ENCODE peak calls at places on chromosomes 13 and 19, in nine cellular contexts. Z is substantia nigra, T is anterior cingulate cortex, X is fibroblast of the aortic adventitia, G is heart right ventricle, F is NCI-H1105 treated with DMSO at 0.1 percent for 48 hours, V is PC-9, R is left lung, O is ovary. H is an unnamed sample.

GRCh38 chr13:73335226-73335625 is 276.4 kb downstream of the KLF5 start:
- DNase-seq in Z (no peak), T (no peak), X (peak), G (no peak), F (no peak), V (peak), R (no peak), O (no peak), H (peak)

GRCh38 chr13:63189712-63190111 is 1774.1 kb upstream of the PCDH20 start:
- DNase-seq in Z (no peak), T (no peak), X (no peak), G (no peak), F (no peak), V (no peak), R (no peak), O (no peak), H (no peak)

GRCh38 chr13:43936630-43937029 is 56.9 kb downstream of the LACC1 start:
- DNase-seq in Z (no peak), T (no peak), X (peak), G (no peak), F (peak), V (no peak), R (no peak), O (no peak), H (no peak)

GRCh38 chr19:7556696-7557315 is 21.3 kb downstream of the PNPLA6 start:
- DNase-seq in Z (no peak), T (no peak), X (no peak), G (no peak), F (no peak), V (no peak), R (no peak), O (peak), H (no peak)

GRCh38 chr19:6095760-6096159 is 14.5 kb downstream of the RFX2 start:
- DNase-seq in Z (no peak), T (no peak), X (no peak), G (no peak), F (no peak), V (no peak), R (no peak), O (no peak), H (no peak)

GRCh38 chr13:50626031-50626643 is 217.4 kb downstream of the DLEU7 start:
- DNase-seq in Z (no peak), T (no peak), X (peak), G (no peak), F (no peak), V (no peak), R (no peak), O (no peak), H (no peak)

GRCh38 chr13:101681834-101682233 is 229.4 kb downstream of the ITGBL1 start:
- DNase-seq in Z (no peak), T (no peak), X (peak), G (no peak), F (no peak), V (peak), R (no peak), O (no peak), H (no peak)

GRCh38 chr19:55095260-55096060 is 19.8 kb downstream of the EPS8L1 start:
- DNase-seq in Z (no peak), T (no peak), X (no peak), G (no peak), F (no peak), V (peak), R (no peak), O (no peak), H (no peak)

GRCh38 chr19:28468701-28469459 is 744.1 kb downstream of the UQCRFS1 start:
- DNase-seq in Z (no peak), T (no peak), X (peak), G (no peak), F (peak), V (no peak), R (peak), O (no peak), H (no peak)

GRCh38 chr13:24040835-24041234 is 119.7 kb upstream of the SPATA13 start:
- DNase-seq in Z (no peak), T (no peak), X (no peak), G (no peak), F (no peak), V (no peak), R (no peak), O (no peak), H (no peak)

GRCh38 chr13:39656325-39656677 is 839 bp downstream of the COG6 start:
- DNase-seq in Z (no peak), T (no peak), X (peak), G (no peak), F (no peak), V (no peak), R (no peak), O (no peak), H (no peak)

GRCh38 chr13:50318887-50319286 is 303.6 kb downstream of the KCNRG start:
- DNase-seq in Z (no peak), T (no peak), X (no peak), G (no peak), F (no peak), V (no peak), R (no peak), O (no peak), H (no peak)

GRCh38 chr13:27573265-27573664 is 47.1 kb downstream of the LNX2 start:
- DNase-seq in Z (no peak), T (no peak), X (no peak), G (no peak), F (no peak), V (peak), R (no peak), O (no peak), H (no peak)

GRCh38 chr13:91349992-91350911 is 2.8 kb downstream of the MIR17HG start:
- DNase-seq in Z (no peak), T (no peak), X (no peak), G (no peak), F (no peak), V (no peak), R (no peak), O (no peak), H (no peak)

GRCh38 chr13:112071011-112071901 is 4.3 kb downstream of the SOX1 start:
- DNase-seq in Z (no peak), T (no peak), X (no peak), G (no peak), F (peak), V (no peak), R (no peak), O (no peak), H (no peak)

GRCh38 chr13:104015646-104016396 is 949.6 kb upstream of the SLC10A2 start:
- DNase-seq in Z (no peak), T (no peak), X (peak), G (no peak), F (no peak), V (no peak), R (no peak), O (no peak), H (no peak)

GRCh38 chr13:102563267-102563666 is 33.5 kb upstream of the TPP2 start:
- DNase-seq in Z (no peak), T (no peak), X (no peak), G (no peak), F (no peak), V (no peak), R (no peak), O (no peak), H (no peak)

GRCh38 chr19:16571689-16572331 is 405 bp downstream of the SLC35E1 start:
- DNase-seq in Z (peak), T (no peak), X (no peak), G (peak), F (peak), V (no peak), R (peak), O (peak), H (no peak)

GRCh38 chr19:46919324-46919723 is 58.5 kb downstream of the ARHGAP35 start:
- DNase-seq in Z (no peak), T (no peak), X (peak), G (no peak), F (no peak), V (peak), R (no peak), O (no peak), H (no peak)

GRCh38 chr13:38620876-38621275 is 66.0 kb upstream of the FREM2 start:
- DNase-seq in Z (no peak), T (no peak), X (no peak), G (no peak), F (no peak), V (no peak), R (no peak), O (no peak), H (no peak)

GRCh38 chr13:59119475-59119874 is 1044.3 kb downstream of the DIAPH3 start:
- DNase-seq in Z (no peak), T (no peak), X (no peak), G (no peak), F (no peak), V (no peak), R (no peak), O (no peak), H (no peak)

GRCh38 chr19:1001538-1002166 is 1.4 kb downstream of the GRIN3B start:
- DNase-seq in Z (peak), T (no peak), X (no peak), G (peak), F (no peak), V (no peak), R (peak), O (peak), H (no peak)

GRCh38 chr13:59103004-59103768 is 1060.5 kb downstream of the DIAPH3 start:
- DNase-seq in Z (no peak), T (no peak), X (peak), G (no peak), F (peak), V (no peak), R (no peak), O (no peak), H (no peak)

GRCh38 chr13:70747305-70747704 is 639.1 kb upstream of the KLHL1 start:
- DNase-seq in Z (no peak), T (no peak), X (no peak), G (no peak), F (no peak), V (no peak), R (no peak), O (no peak), H (no peak)

GRCh38 chr13:30194906-30195305 is 112.4 kb downstream of the KATNAL1 start:
- DNase-seq in Z (no peak), T (no peak), X (peak), G (no peak), F (no peak), V (no peak), R (no peak), O (no peak), H (no peak)

GRCh38 chr19:10332158-10332964 is 968 bp downstream of the RAVER1 start:
- DNase-seq in Z (no peak), T (no peak), X (no peak), G (no peak), F (no peak), V (peak), R (no peak), O (no peak), H (no peak)

GRCh38 chr13:32126298-32126697 is 94.7 kb downstream of the FRY start:
- DNase-seq in Z (no peak), T (no peak), X (peak), G (no peak), F (no peak), V (no peak), R (no peak), O (no peak), H (no peak)

GRCh38 chr19:19276386-19276785 is 3.3 kb upstream of the TM6SF2 start:
- DNase-seq in Z (no peak), T (no peak), X (peak), G (no peak), F (no peak), V (no peak), R (no peak), O (no peak), H (no peak)

H was measured in glomerular endothelial cell.